ENCODE peak calls at places on chromosome 11, in seven cellular contexts. V is GM12865, P is epithelial cell of esophagus, O is RWPE1, A is kidney, W is endothelial cell, F is HFFc6. D is an unnamed sample.

GRCh38 chr11:83275888-83276641 is 10.1 kb downstream of the CCDC90B start:
- DNase-seq in O (no peak), V (no peak), A (no peak), P (no peak), W (no peak), F (no peak), D (no peak)

GRCh38 chr11:118697346-118697745 is 17.9 kb upstream of the TREH start:
- DNase-seq in O (no peak), P (no peak), W (no peak), F (no peak), A (no peak), V (no peak), D (no peak)

GRCh38 chr11:134685981-134686380 is 273.9 kb upstream of the B3GAT1 start:
- DNase-seq in F (no peak), V (no peak), A (no peak), P (no peak), O (no peak), W (no peak), D (no peak)

GRCh38 chr11:102010776-102011500 is 36.3 kb upstream of the CFAP300 start:
- DNase-seq in P (peak; percentile 95), W (peak; percentile 55), V (no peak), F (peak; percentile 74), A (peak; percentile 74), O (peak; percentile 94), D (no peak)

GRCh38 chr11:73192272-73192671 is 25.8 kb upstream of the P2RY2 start:
- DNase-seq in F (no peak), O (peak; percentile 95), W (no peak), P (peak; percentile 99), A (peak; percentile 82), V (no peak), D (no peak)

GRCh38 chr11:3877252-3878035 is 22.0 kb downstream of the STIM1 start:
- DNase-seq in O (no peak), P (peak; percentile 53), F (no peak), V (peak; percentile 45), A (no peak), W (no peak), D (no peak)

GRCh38 chr11:64355078-64355940 is 3.7 kb upstream of the RPS6KA4 start:
- DNase-seq in W (peak; percentile 78), A (peak; percentile 92), O (peak; percentile 81), F (peak; percentile 72), P (peak; percentile 74), V (peak; percentile 54), D (peak; percentile 58)

GRCh38 chr11:93487032-93487483 is 56.1 kb downstream of the SMCO4 start:
- DNase-seq in O (no peak), P (no peak), A (no peak), F (no peak), W (no peak), V (no peak), D (no peak)

GRCh38 chr11:57240007-57240406 is 3.0 kb upstream of the APLNR start:
- DNase-seq in V (no peak), P (no peak), W (no peak), F (no peak), O (no peak), A (no peak), D (no peak)

GRCh38 chr11:86469491-86470388 is 95.1 kb downstream of the CCDC81 start:
- DNase-seq in A (no peak), O (no peak), W (no peak), V (no peak), P (peak; percentile 35), F (no peak), D (no peak)

GRCh38 chr11:94719864-94720263 is 48.3 kb upstream of the AMOTL1 start:
- DNase-seq in O (no peak), F (no peak), A (no peak), W (no peak), V (no peak), P (no peak), D (no peak)

GRCh38 chr11:95465887-95466286 is 234.9 kb upstream of the SESN3 start:
- DNase-seq in W (peak; percentile 9), V (no peak), O (no peak), F (no peak), P (no peak), A (no peak), D (no peak)

GRCh38 chr11:2940930-2941821 is 12.0 kb upstream of the PHLDA2 start:
- DNase-seq in P (no peak), O (no peak), V (no peak), A (peak; percentile 85), W (no peak), F (no peak), D (no peak)

GRCh38 chr11:64868904-64869570 is 9.4 kb downstream of the EHD1 start:
- DNase-seq in P (peak; percentile 91), F (peak; percentile 69), O (peak; percentile 92), W (no peak), A (no peak), V (peak; percentile 74), D (no peak)

GRCh38 chr11:35622070-35622469 is 3.8 kb downstream of the FJX1 start:
- DNase-seq in F (peak; percentile 56), V (no peak), A (no peak), P (peak; percentile 94), W (no peak), O (peak; percentile 78), D (no peak)

GRCh38 chr11:76543006-76543703 is 98.3 kb downstream of the EMSY start:
- DNase-seq in P (peak; percentile 49), W (no peak), F (peak; percentile 56), A (no peak), O (no peak), V (no peak), D (no peak)

GRCh38 chr11:78196661-78197091 is 8.0 kb downstream of the USP35 start:
- DNase-seq in W (no peak), F (no peak), O (no peak), A (no peak), V (no peak), P (no peak), D (no peak)

GRCh38 chr11:121931748-121932352 is 184.2 kb downstream of the BLID start:
- DNase-seq in O (no peak), V (no peak), P (no peak), W (no peak), A (no peak), F (peak; percentile 19), D (no peak)

DNA sequence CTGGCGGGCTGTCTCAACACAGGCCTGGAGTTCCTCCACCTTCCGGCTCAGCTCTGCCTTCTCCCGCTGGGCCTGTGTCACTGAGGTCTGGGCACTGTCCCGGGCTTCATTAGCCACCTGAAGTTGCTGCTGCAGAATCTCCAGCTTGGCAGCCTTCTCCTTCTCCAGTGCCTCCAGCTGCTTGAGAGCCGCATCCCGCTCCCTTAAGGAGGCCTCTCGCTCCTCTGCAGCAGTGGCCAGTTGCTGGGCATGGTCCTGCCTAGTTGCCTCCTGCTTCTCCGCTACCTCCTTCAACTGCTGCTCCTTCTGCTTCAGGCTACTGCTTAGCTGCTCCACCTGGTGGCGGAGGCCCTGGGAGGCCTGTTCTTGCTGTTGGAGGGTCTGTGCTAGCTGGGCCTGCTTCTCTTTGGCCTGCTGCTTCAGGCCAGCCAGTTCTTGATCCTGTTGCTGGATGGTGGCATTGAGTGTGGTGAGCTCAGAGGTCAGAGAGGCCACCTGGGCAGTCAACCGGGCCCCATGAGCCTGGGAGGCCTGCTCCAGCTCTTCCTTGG is 16.9 kb downstream of the IL18BP start:
- DNase-seq in A (no peak), V (no peak), W (peak; percentile 46), P (peak; percentile 36), F (no peak), O (no peak), D (no peak)
- TF ChIP-seq CTCF in A (peak; percentile 36), V (peak; percentile 33), W (no peak), P (peak; percentile 41), F (peak; percentile 62), O (no peak), D (peak; percentile 47)

DNA sequence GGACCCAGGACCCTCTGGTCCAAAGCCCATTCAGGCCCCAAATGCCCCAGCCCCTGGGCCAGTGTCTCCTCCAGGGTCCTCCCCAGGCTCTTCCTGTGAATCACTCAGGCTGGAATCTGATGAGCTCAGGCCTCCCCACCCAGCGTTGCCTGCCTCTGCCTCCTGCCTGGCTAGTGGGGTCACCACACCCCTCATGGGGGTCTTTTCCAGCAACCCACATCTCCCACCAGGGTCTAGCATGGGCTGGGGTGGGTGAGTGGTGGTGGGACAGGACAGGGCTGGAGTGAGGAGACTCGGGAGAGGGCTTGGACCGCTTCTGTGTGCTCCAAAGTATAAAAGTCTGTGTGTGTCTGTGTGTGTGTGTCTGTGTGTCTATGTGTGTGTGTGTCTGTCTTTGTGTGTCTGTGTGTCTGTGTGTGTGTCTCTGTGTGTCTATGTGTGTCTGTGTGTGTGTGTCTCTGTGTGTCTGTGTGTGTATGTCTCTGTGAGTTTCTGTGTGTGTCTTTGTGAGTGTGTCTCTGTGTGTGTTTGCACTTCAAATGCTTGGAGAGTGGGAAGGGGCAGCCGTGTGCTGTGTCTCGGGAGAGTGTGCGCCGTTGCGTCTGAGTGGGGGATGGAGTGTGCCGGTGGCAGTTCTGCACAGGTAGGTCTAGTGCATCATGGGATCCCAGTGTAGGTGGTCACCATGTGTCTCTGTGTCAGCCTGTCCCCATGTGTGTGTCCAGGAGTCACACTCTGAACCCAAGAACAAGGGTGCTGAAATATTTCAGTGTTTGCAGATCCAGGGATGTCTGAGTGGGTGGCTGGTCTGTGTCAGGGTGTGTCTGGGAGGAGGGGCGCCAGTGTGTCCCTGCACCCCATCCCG is 8.8 kb downstream of the RIN1 start:
- DNase-seq in A (peak; percentile 78), F (peak; percentile 68), V (no peak), W (no peak), O (peak; percentile 54), P (peak; percentile 45), D (no peak)
- TF ChIP-seq CTCF in A (no peak), F (peak; percentile 19), V (no peak), W (no peak), O (no peak), P (no peak), D (no peak)

GRCh38 chr11:41457216-41458014 is 2.0 kb downstream of the LRRC4C start:
- DNase-seq in O (no peak), A (no peak), F (no peak), P (no peak), V (no peak), W (no peak), D (no peak)

GRCh38 chr11:41456288-41456687 is 3.2 kb downstream of the LRRC4C start:
- DNase-seq in F (no peak), A (no peak), P (no peak), V (no peak), O (no peak), W (no peak), D (no peak)

GRCh38 chr11:41459602-41460405 is at the start of gene LRRC4C:
- DNase-seq in P (no peak), V (no peak), F (no peak), A (no peak), W (no peak), O (no peak), D (no peak)

DNA sequence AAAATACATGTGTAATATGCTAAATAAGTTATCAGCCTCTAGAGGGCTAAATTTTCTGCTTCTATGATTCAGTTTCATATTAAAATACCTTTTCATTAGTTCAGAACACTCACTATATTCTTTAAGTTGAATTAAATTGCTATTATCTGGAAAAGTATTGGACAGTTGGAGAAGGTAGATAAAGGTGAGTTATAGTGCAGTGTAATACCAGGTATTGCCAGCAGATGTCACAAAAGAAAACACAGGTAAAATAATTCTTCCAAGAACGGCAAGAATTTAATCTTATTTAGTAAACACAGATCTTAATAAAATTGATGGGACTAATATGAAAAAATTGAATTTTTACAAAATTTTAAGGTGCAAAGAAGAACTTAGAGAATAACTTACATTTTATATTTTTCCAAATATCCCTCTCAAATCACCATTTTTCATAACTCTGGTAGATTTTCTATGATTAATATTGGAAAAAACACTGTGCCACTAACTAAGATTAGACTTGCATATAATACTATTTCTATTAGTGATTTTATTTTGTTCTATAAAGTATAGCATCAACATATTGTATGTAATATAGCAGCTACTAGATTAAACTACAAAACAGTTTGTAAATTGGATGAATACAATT is 1.7 kb upstream of the LRRC4C start:
- DNase-seq in V (peak; percentile 27), O (peak; percentile 15), P (peak; percentile 39), W (no peak), F (no peak), A (no peak), D (no peak)
- TF ChIP-seq CTCF in V (peak; percentile 51), O (peak; percentile 79), P (peak; percentile 62), W (peak; percentile 93), F (peak; percentile 86), A (peak; percentile 75), D (peak; percentile 80)

GRCh38 chr11:17722000-17722643 is 2.8 kb downstream of the MYOD1 start:
- DNase-seq in F (peak; percentile 11), V (no peak), O (peak; percentile 38), P (peak; percentile 37), W (peak; percentile 60), A (no peak), D (no peak)
- TF ChIP-seq CTCF in F (peak; percentile 69), V (no peak), O (no peak), P (peak; percentile 58), W (peak; percentile 37), A (no peak), D (peak; percentile 36)